ENCODE peak calls at places on chromosomes 7 and 10, in ten cellular contexts. X, Z, L, K, G, P, A, E, S and Q are unnamed samples.

GRCh38 chr7:69617364-69617763 is 19.1 kb downstream of the AUTS2 start:
- DNase-seq in G (no peak), L (no peak), S (no peak), X (no peak), K (no peak), A (no peak), P (no peak), E (no peak), Z (no peak), Q (no peak)

GRCh38 chr7:101757879-101758278 is 59.5 kb upstream of the CUX1 start:
- DNase-seq in X (no peak), E (no peak), P (no peak), G (no peak), S (no peak), L (no peak), A (no peak), Z (no peak), K (no peak), Q (no peak)

GRCh38 chr10:89296227-89296648 is 5.6 kb upstream of the IFIT2 start:
- DNase-seq in K (no peak), G (no peak), S (no peak), L (no peak), X (no peak), P (no peak), E (no peak), A (no peak), Z (peak; percentile 87), Q (no peak)

GRCh38 chr7:23547662-23548061 is 15.9 kb upstream of the TRA2A start:
- DNase-seq in X (no peak), A (no peak), S (no peak), E (no peak), L (no peak), Z (no peak), P (no peak), G (no peak), K (no peak), Q (no peak)

GRCh38 chr10:69968830-69969229 is 83.8 kb upstream of the MACROH2A2 start:
- DNase-seq in S (no peak), A (no peak), L (no peak), Z (peak; percentile 10), E (no peak), K (no peak), P (no peak), G (no peak), X (no peak), Q (no peak)

GRCh38 chr7:86972072-86972471 is 87.4 kb downstream of the ELAPOR2 start:
- DNase-seq in A (peak; percentile 93), E (no peak), K (no peak), X (no peak), P (no peak), L (no peak), G (no peak), Z (peak; percentile 1), S (no peak), Q (no peak)

GRCh38 chr10:128147669-128148068 is 21.4 kb upstream of the MKI67 start:
- DNase-seq in E (no peak), G (no peak), K (no peak), X (no peak), A (peak; percentile 34), P (no peak), S (no peak), L (no peak), Z (peak; percentile 96), Q (no peak)

GRCh38 chr7:269721-270120 is 20.2 kb upstream of the FOXL3 start:
- DNase-seq in E (no peak), L (no peak), P (no peak), K (no peak), X (peak; percentile 20), Z (no peak), S (no peak), A (no peak), G (no peak), Q (no peak)

GRCh38 chr10:6114299-6114698 is 25.5 kb downstream of the RBM17 start:
- DNase-seq in A (no peak), Z (no peak), S (no peak), K (no peak), E (no peak), P (no peak), G (no peak), X (no peak), L (no peak), Q (no peak)

GRCh38 chr10:104127411-104127810 is 5.4 kb downstream of the SFR1 start:
- DNase-seq in X (no peak), K (no peak), A (peak; percentile 30), P (no peak), E (no peak), L (peak; percentile 25), S (peak; percentile 33), Z (no peak), G (no peak), Q (no peak)

GRCh38 chr10:3624367-3624766 is 160.6 kb downstream of the KLF6 start:
- DNase-seq in S (no peak), X (no peak), P (no peak), K (no peak), Z (peak; percentile 26), G (no peak), A (peak; percentile 80), L (peak; percentile 25), E (no peak), Q (no peak)

GRCh38 chr7:108529341-108529740 is 3.4 kb upstream of the PNPLA8 start:
- DNase-seq in A (no peak), P (no peak), E (no peak), K (no peak), L (no peak), S (no peak), Z (no peak), X (no peak), G (no peak), Q (no peak)

GRCh38 chr7:14630048-14630447 is 272.5 kb downstream of the DGKB start:
- DNase-seq in K (no peak), X (no peak), E (no peak), G (no peak), P (no peak), L (no peak), Z (no peak), A (no peak), S (no peak), Q (no peak)

GRCh38 chr10:11018426-11018818 is 750 bp downstream of the CELF2 start:
- DNase-seq in P (no peak), Z (no peak), E (no peak), L (peak; percentile 34), X (peak; percentile 65), A (no peak), S (no peak), G (peak; percentile 45), K (no peak), Q (no peak)

GRCh38 chr7:158572000-158572828 is 15.4 kb downstream of the PTPRN2 start:
- DNase-seq in Z (peak; percentile 4), L (no peak), A (no peak), K (no peak), G (no peak), P (no peak), S (peak; percentile 7), X (peak; percentile 37), E (no peak), Q (peak; percentile 48)

GRCh38 chr10:77306666-77307065 is 330.9 kb downstream of the KCNMA1 start:
- DNase-seq in A (no peak), G (no peak), S (no peak), Z (no peak), K (no peak), X (no peak), P (no peak), L (no peak), E (no peak), Q (no peak)

GRCh38 chr7:142585425-142585824 is 163.8 kb upstream of the PRSS1 start:
- DNase-seq in A (no peak), L (no peak), G (no peak), Z (no peak), E (peak; percentile 43), P (no peak), X (no peak), S (no peak), K (no peak), Q (no peak)